ENCODE peak calls at places on chromosomes 12 and 14, in four cellular contexts. W is GM23248; Q is CD8-positive, alpha-beta memory T cell; F is choroid plexus epithelial cell. O is an unnamed sample.

GRCh38 chr12:2510066-2510465 is 284.7 kb upstream of the FKBP4 start:
- DNase-seq in W (no peak), F (no peak), Q (no peak), O (no peak)

GRCh38 chr14:52399104-52399503 is 85.0 kb downstream of the PTGER2 start:
- DNase-seq in F (no peak), Q (no peak), W (no peak), O (no peak)

GRCh38 chr14:63840981-63841380 is 11.8 kb upstream of the SYNE2 start:
- DNase-seq in Q (peak; percentile 66), W (no peak), F (peak; percentile 3), O (no peak)

GRCh38 chr14:22542360-22542759 is 46.7 kb downstream of the DAD1 start:
- DNase-seq in Q (no peak), W (no peak), F (no peak), O (no peak)

GRCh38 chr14:53780156-53780555 is 176.5 kb downstream of the BMP4 start:
- DNase-seq in F (no peak), Q (no peak), W (no peak), O (no peak)

GRCh38 chr12:52280319-52280795 is 5.9 kb downstream of the KRT86 start:
- DNase-seq in Q (no peak), F (peak; percentile 94), W (peak; percentile 95), O (peak; percentile 94)

GRCh38 chr12:123062682-123063426 is 82.4 kb downstream of the ARL6IP4 start:
- DNase-seq in W (peak; percentile 85), F (peak; percentile 83), Q (no peak), O (peak; percentile 74)

GRCh38 chr12:119681953-119682352 is 14.0 kb downstream of the PRKAB1 start:
- DNase-seq in Q (no peak), W (no peak), F (no peak), O (no peak)

GRCh38 chr14:104706733-104707628 is 17.0 kb upstream of the ADSS1 start:
- DNase-seq in Q (no peak), W (peak; percentile 67), F (no peak), O (no peak)

GRCh38 chr12:82745062-82745461 is 58.4 kb downstream of the TMTC2 start:
- DNase-seq in F (no peak), W (no peak), Q (no peak), O (no peak)

GRCh38 chr14:34781242-34781641 is 66.8 kb upstream of the CFL2 start:
- DNase-seq in W (peak; percentile 93), Q (no peak), F (peak; percentile 88), O (peak; percentile 92)

GRCh38 chr14:100155881-100156645 is 3.4 kb downstream of the DEGS2 start:
- DNase-seq in W (no peak), F (no peak), Q (no peak), O (no peak)

GRCh38 chr12:68932701-68933563 is at the start of gene CPM:
- DNase-seq in W (peak; percentile 87), Q (peak; percentile 47), F (peak; percentile 48), O (peak; percentile 54)

GRCh38 chr12:31876568-31877424 is 82.4 kb upstream of the RESF1 start:
- DNase-seq in Q (no peak), F (no peak), W (no peak), O (no peak)

GRCh38 chr14:101001311-101002069 is 98.0 kb upstream of the RTL1 start:
- DNase-seq in W (peak; percentile 91), Q (no peak), F (peak; percentile 87), O (peak; percentile 98)

GRCh38 chr14:67440513-67440912 is 28.5 kb upstream of the PLEK2 start:
- DNase-seq in Q (no peak), W (no peak), F (no peak), O (no peak)

GRCh38 chr14:48665077-48665784 is 920.9 kb downstream of the RPS29 start:
- DNase-seq in W (no peak), F (peak; percentile 0), Q (no peak), O (no peak)

GRCh38 chr12:24212496-24212895 is 263.0 kb upstream of the SOX5 start:
- DNase-seq in Q (no peak), W (no peak), F (no peak), O (no peak)

GRCh38 chr12:91108196-91108595 is 3.1 kb downstream of the LUM start:
- DNase-seq in W (peak; percentile 45), F (no peak), Q (no peak), O (peak; percentile 58)

GRCh38 chr12:57765003-57765697 is 1.7 kb downstream of the CYP27B1 start:
- DNase-seq in F (peak; percentile 29), Q (peak; percentile 32), W (peak; percentile 69), O (no peak)

GRCh38 chr14:100389497-100390104 is 66.5 kb downstream of the SLC25A47 start:
- DNase-seq in Q (no peak), F (no peak), W (no peak), O (no peak)

GRCh38 chr12:20445693-20446092 is 77.4 kb downstream of the PDE3A start:
- DNase-seq in W (no peak), F (peak; percentile 90), Q (no peak), O (no peak)

GRCh38 chr12:55996715-55997534 is at the start of gene SUOX:
- DNase-seq in W (peak; percentile 98), F (peak; percentile 99), Q (no peak), O (peak; percentile 96)

GRCh38 chr12:67598598-67598997 is 49.9 kb upstream of the DYRK2 start:
- DNase-seq in W (no peak), F (no peak), Q (no peak), O (no peak)

GRCh38 chr12:62396750-62397149 is 69.9 kb upstream of the MON2 start:
- DNase-seq in Q (no peak), F (peak; percentile 56), W (no peak), O (no peak)

GRCh38 chr12:60012659-60013058 is 416.8 kb downstream of the SLC16A7 start:
- DNase-seq in F (no peak), Q (no peak), W (no peak), O (no peak)

GRCh38 chr14:105287249-105288102 is 13.3 kb downstream of the BRF1 start:
- DNase-seq in Q (no peak), W (no peak), F (no peak), O (no peak)

DNA sequence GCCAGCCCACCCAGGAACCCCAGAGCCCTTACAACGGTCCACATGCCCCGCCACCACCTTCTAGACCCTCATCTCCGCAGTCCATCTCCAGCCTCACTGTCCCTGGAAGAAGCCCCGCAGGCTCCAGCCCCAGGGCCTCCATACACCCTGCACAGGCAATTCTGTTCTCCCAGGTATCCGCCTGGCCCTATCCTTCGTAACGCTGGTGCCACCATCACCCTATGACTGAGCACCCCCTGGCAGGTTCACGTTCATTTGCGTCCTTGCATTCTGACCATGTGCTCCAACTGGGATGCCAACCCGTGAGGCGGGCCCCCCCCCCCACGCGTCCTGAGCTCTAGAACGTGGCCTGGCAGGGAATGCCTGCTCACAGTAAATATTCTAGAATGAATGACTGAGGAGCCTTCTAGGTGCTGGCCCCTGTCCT is 675 bp upstream of the SCARB1 start:
- DNase-seq in Q (no peak), F (no peak), W (no peak), O (no peak)
- H3K4me3 ChIP-seq in Q (peak overlapping the region; percentile 60), F (peak overlapping the region; percentile 51), W (peak overlapping the region; percentile 89), O (no peak overlapping the region)

GRCh38 chr14:76153919-76154318 is 2.2 kb downstream of the GPATCH2L start:
- DNase-seq in Q (no peak), F (no peak), W (no peak), O (no peak)
- H3K4me3 ChIP-seq in Q (no peak overlapping the region), F (no peak overlapping the region), W (no peak overlapping the region), O (no peak overlapping the region)

GRCh38 chr12:114665411-114666181 is 18.4 kb downstream of the TBX3 start:
- DNase-seq in W (no peak), F (no peak), Q (no peak), O (no peak)
- H3K4me3 ChIP-seq in W (no peak overlapping the region), F (peak overlapping the region; percentile 42), Q (no peak overlapping the region), O (no peak overlapping the region)

GRCh38 chr12:13749380-13749779 is 232.0 kb downstream of the GRIN2B start:
- DNase-seq in Q (no peak), W (no peak), F (no peak), O (no peak)

GRCh38 chr12:13745100-13745678 is 236.2 kb downstream of the GRIN2B start:
- DNase-seq in W (no peak), F (no peak), Q (no peak), O (no peak)

GRCh38 chr12:13744566-13744965 is 236.8 kb downstream of the GRIN2B start:
- DNase-seq in Q (no peak), F (no peak), W (no peak), O (no peak)
- H3K4me3 ChIP-seq in Q (no peak overlapping the region), F (no peak overlapping the region), W (no peak overlapping the region), O (no peak overlapping the region)

DNA sequence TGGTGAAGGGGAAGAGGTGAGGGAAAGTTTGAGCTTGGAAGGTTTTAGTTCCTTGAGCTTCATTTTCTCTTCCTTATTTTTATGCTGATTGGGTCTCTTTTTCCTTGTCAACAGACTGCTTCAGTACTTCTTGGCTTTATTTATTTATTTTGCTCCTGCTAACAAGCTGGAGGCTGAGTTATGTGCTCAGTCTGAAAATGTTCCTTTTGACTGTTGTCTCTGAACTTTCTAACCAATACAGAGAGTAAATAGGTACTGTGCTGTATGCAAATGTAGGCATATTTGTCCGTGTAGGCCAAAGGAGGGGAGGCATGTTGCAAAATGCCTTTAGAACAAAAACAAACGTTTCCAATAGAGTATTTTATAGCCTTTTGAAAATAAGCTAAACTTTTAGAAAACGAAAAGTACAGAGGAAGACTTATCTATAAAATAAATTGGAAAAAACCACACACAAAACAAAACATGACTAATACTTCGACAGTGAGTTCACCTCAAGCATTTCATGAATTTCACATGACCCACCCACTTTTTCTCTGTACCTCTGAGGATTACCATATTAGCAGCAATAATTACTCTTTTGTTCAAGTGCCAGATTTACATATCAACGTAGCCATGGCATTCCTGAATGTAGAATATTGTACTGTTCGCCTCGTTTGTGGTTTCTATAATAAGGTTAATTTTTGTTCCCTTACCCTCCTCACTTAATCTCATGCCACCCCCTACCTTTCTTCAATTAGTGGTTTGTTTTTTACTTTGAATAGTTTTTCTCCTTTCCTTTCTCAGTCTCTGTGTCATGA is 4.7 kb upstream of the CREBL2 start:
- DNase-seq in Q (no peak), W (peak; percentile 65), F (peak; percentile 91), O (peak; percentile 56)
- H3K4me3 ChIP-seq in Q (no peak overlapping the region), W (no peak overlapping the region), F (no peak overlapping the region), O (no peak overlapping the region)

GRCh38 chr12:92987846-92988621 is 58.9 kb upstream of the EEA1 start:
- DNase-seq in W (no peak), F (peak; percentile 10), Q (no peak), O (no peak)
- H3K4me3 ChIP-seq in W (no peak overlapping the region), F (no peak overlapping the region), Q (no peak overlapping the region), O (no peak overlapping the region)

O was measured in fibroblast of mammary gland.